ENCODE peak calls at places on chromosomes 16 and 17, in four cellular contexts. One of them, this sample, is unnamed.

GRCh38 chr17:40307001-40307690 is 1.8 kb upstream of the RARA start:
- DNase-seq in fibroblast of lung: peak
- DNase-seq in neuronal stem cell: no peak
- DNase-seq in mesendoderm: peak
- DNase-seq in this sample: peak

GRCh38 chr16:17205279-17206139 is 265.3 kb downstream of the XYLT1 start:
- DNase-seq in neuronal stem cell: no peak
- DNase-seq in fibroblast of lung: peak
- DNase-seq in mesendoderm: peak
- DNase-seq in this sample: peak

GRCh38 chr16:24820522-24820921 is 25.2 kb upstream of the SLC5A11 start:
- DNase-seq in fibroblast of lung: no peak
- DNase-seq in mesendoderm: no peak
- DNase-seq in neuronal stem cell: no peak
- DNase-seq in this sample: no peak

GRCh38 chr16:67454852-67455251 is 23.9 kb downstream of the HSD11B2 start:
- DNase-seq in fibroblast of lung: no peak
- DNase-seq in neuronal stem cell: no peak
- DNase-seq in mesendoderm: no peak
- DNase-seq in this sample: no peak

GRCh38 chr16:9775994-9776393 is 406.2 kb downstream of the GRIN2A start:
- DNase-seq in neuronal stem cell: no peak
- DNase-seq in mesendoderm: no peak
- DNase-seq in fibroblast of lung: no peak
- DNase-seq in this sample: no peak

GRCh38 chr17:33234930-33235685 is 58.0 kb downstream of the ASIC2 start:
- DNase-seq in mesendoderm: no peak
- DNase-seq in fibroblast of lung: peak
- DNase-seq in neuronal stem cell: no peak
- DNase-seq in this sample: no peak

GRCh38 chr17:38601539-38602351 is 4.0 kb downstream of the SRCIN1 start:
- DNase-seq in neuronal stem cell: no peak
- DNase-seq in mesendoderm: peak
- DNase-seq in fibroblast of lung: no peak
- DNase-seq in this sample: peak

GRCh38 chr17:30363715-30364202 is 15.0 kb upstream of the CPD start:
- DNase-seq in neuronal stem cell: no peak
- DNase-seq in fibroblast of lung: peak
- DNase-seq in mesendoderm: no peak
- DNase-seq in this sample: no peak

GRCh38 chr16:20768121-20768520 is 4.3 kb downstream of the ACSM3 start:
- DNase-seq in mesendoderm: no peak
- DNase-seq in neuronal stem cell: no peak
- DNase-seq in fibroblast of lung: no peak
- DNase-seq in this sample: no peak

GRCh38 chr17:7862692-7863437 is 5.1 kb downstream of the CYB5D1 start:
- DNase-seq in fibroblast of lung: peak
- DNase-seq in mesendoderm: peak
- DNase-seq in neuronal stem cell: peak
- DNase-seq in this sample: peak

GRCh38 chr17:28657756-28658155 is 4.0 kb downstream of the SDF2 start:
- DNase-seq in fibroblast of lung: peak
- DNase-seq in neuronal stem cell: no peak
- DNase-seq in mesendoderm: no peak
- DNase-seq in this sample: no peak

GRCh38 chr17:20267459-20267842 is 199.9 kb downstream of the LGALS9B start:
- DNase-seq in fibroblast of lung: no peak
- DNase-seq in neuronal stem cell: no peak
- DNase-seq in mesendoderm: no peak
- DNase-seq in this sample: no peak

GRCh38 chr16:50069060-50069459 is 3.3 kb downstream of the HEATR3 start:
- DNase-seq in mesendoderm: no peak
- DNase-seq in neuronal stem cell: no peak
- DNase-seq in fibroblast of lung: no peak
- DNase-seq in this sample: no peak

GRCh38 chr17:14011740-14012405 is 57.4 kb upstream of the COX10 start:
- DNase-seq in mesendoderm: no peak
- DNase-seq in neuronal stem cell: no peak
- DNase-seq in fibroblast of lung: no peak
- DNase-seq in this sample: no peak

GRCh38 chr17:44004761-44005526 is 522 bp downstream of the NAGS start:
- DNase-seq in neuronal stem cell: no peak
- DNase-seq in mesendoderm: peak
- DNase-seq in fibroblast of lung: no peak
- DNase-seq in this sample: peak

GRCh38 chr17:58452738-58453137 is 35.4 kb upstream of the RNF43 start:
- DNase-seq in fibroblast of lung: peak
- DNase-seq in mesendoderm: peak
- DNase-seq in neuronal stem cell: no peak
- DNase-seq in this sample: no peak

GRCh38 chr16:11379420-11379819 is 34.2 kb downstream of the RMI2 start:
- DNase-seq in mesendoderm: no peak
- DNase-seq in fibroblast of lung: no peak
- DNase-seq in neuronal stem cell: no peak
- DNase-seq in this sample: no peak

GRCh38 chr17:4881761-4882555 is 17.4 kb upstream of the C17orf107 start:
- DNase-seq in fibroblast of lung: peak
- DNase-seq in neuronal stem cell: peak
- DNase-seq in mesendoderm: peak
- DNase-seq in this sample: peak

GRCh38 chr16:89191033-89191900 is 9.1 kb downstream of the SLC22A31 start:
- DNase-seq in neuronal stem cell: no peak
- DNase-seq in mesendoderm: no peak
- DNase-seq in fibroblast of lung: no peak
- DNase-seq in this sample: peak

GRCh38 chr17:5587431-5588032 is 3.2 kb upstream of the NLRP1 start:
- DNase-seq in mesendoderm: peak
- DNase-seq in fibroblast of lung: peak
- DNase-seq in neuronal stem cell: peak
- DNase-seq in this sample: peak

GRCh38 chr17:78736526-78737079 is 45.5 kb downstream of the CYTH1 start:
- DNase-seq in fibroblast of lung: no peak
- DNase-seq in neuronal stem cell: no peak
- DNase-seq in mesendoderm: peak
- DNase-seq in this sample: no peak

GRCh38 chr16:72837846-72838661 is 209.9 kb downstream of the ZFHX3 start:
- DNase-seq in fibroblast of lung: peak
- DNase-seq in neuronal stem cell: no peak
- DNase-seq in mesendoderm: peak
- DNase-seq in this sample: peak

GRCh38 chr17:7318121-7318860 is 3.1 kb upstream of the GPS2 start:
- DNase-seq in neuronal stem cell: no peak
- DNase-seq in mesendoderm: no peak
- DNase-seq in fibroblast of lung: no peak
- DNase-seq in this sample: no peak

GRCh38 chr16:51404386-51404785 is 253.3 kb upstream of the SALL1 start:
- DNase-seq in mesendoderm: no peak
- DNase-seq in neuronal stem cell: no peak
- DNase-seq in fibroblast of lung: peak
- DNase-seq in this sample: no peak

GRCh38 chr16:9363520-9363919 is 272.1 kb downstream of the HAPSTR1 start:
- DNase-seq in fibroblast of lung: no peak
- DNase-seq in mesendoderm: no peak
- DNase-seq in neuronal stem cell: no peak
- DNase-seq in this sample: no peak

GRCh38 chr17:75624021-75624420 is 9.2 kb upstream of the SMIM5 start:
- DNase-seq in mesendoderm: no peak
- DNase-seq in neuronal stem cell: no peak
- DNase-seq in fibroblast of lung: no peak
- DNase-seq in this sample: no peak

GRCh38 chr17:1515640-1516402 is 591 bp downstream of the INPP5K start:
- DNase-seq in fibroblast of lung: peak
- DNase-seq in mesendoderm: peak
- DNase-seq in neuronal stem cell: peak
- DNase-seq in this sample: peak

GRCh38 chr17:1755252-1755992 is 6.4 kb upstream of the SERPINF1 start:
- DNase-seq in mesendoderm: no peak
- DNase-seq in fibroblast of lung: no peak
- DNase-seq in neuronal stem cell: no peak
- DNase-seq in this sample: no peak

GRCh38 chr17:79985361-79985760 is 50.3 kb downstream of the TBC1D16 start:
- DNase-seq in mesendoderm: no peak
- DNase-seq in fibroblast of lung: no peak
- DNase-seq in neuronal stem cell: no peak
- DNase-seq in this sample: no peak

GRCh38 chr17:16922386-16923096 is 49.4 kb downstream of the TNFRSF13B start:
- DNase-seq in mesendoderm: peak
- DNase-seq in fibroblast of lung: no peak
- DNase-seq in neuronal stem cell: no peak
- DNase-seq in this sample: no peak

GRCh38 chr16:81816351-81816750 is 37.3 kb downstream of the PLCG2 start:
- DNase-seq in neuronal stem cell: no peak
- DNase-seq in fibroblast of lung: no peak
- DNase-seq in mesendoderm: no peak
- DNase-seq in this sample: no peak

GRCh38 chr17:44707755-44708400 is 587 bp upstream of the DBF4B start:
- DNase-seq in mesendoderm: no peak
- DNase-seq in neuronal stem cell: no peak
- DNase-seq in fibroblast of lung: no peak
- DNase-seq in this sample: no peak

GRCh38 chr17:252456-252855 is 71.0 kb upstream of the DOC2B start:
- DNase-seq in fibroblast of lung: no peak
- DNase-seq in neuronal stem cell: no peak
- DNase-seq in mesendoderm: no peak
- DNase-seq in this sample: no peak

GRCh38 chr17:70968302-70968701 is 799.0 kb downstream of the KCNJ2 start:
- DNase-seq in fibroblast of lung: peak
- DNase-seq in mesendoderm: no peak
- DNase-seq in neuronal stem cell: no peak
- DNase-seq in this sample: no peak

GRCh38 chr17:28345420-28346198 is 10.0 kb downstream of the TNFAIP1 start:
- DNase-seq in mesendoderm: no peak
- DNase-seq in neuronal stem cell: no peak
- DNase-seq in fibroblast of lung: no peak
- DNase-seq in this sample: no peak

GRCh38 chr17:15247891-15248529 is 17.1 kb downstream of the PMP22 start:
- DNase-seq in mesendoderm: peak
- DNase-seq in neuronal stem cell: no peak
- DNase-seq in fibroblast of lung: no peak
- DNase-seq in this sample: peak

GRCh38 chr17:57962441-57963148 is 7.4 kb upstream of the CUEDC1 start:
- DNase-seq in mesendoderm: no peak
- DNase-seq in neuronal stem cell: no peak
- DNase-seq in fibroblast of lung: no peak
- DNase-seq in this sample: no peak

GRCh38 chr16:58226790-58227189 is 28.9 kb upstream of the CSNK2A2 start:
- DNase-seq in mesendoderm: no peak
- DNase-seq in fibroblast of lung: no peak
- DNase-seq in neuronal stem cell: no peak
- DNase-seq in this sample: no peak

GRCh38 chr16:66824006-66824405 is 6.8 kb downstream of the NAE1 start:
- DNase-seq in neuronal stem cell: no peak
- DNase-seq in mesendoderm: no peak
- DNase-seq in fibroblast of lung: peak
- DNase-seq in this sample: no peak

DNA sequence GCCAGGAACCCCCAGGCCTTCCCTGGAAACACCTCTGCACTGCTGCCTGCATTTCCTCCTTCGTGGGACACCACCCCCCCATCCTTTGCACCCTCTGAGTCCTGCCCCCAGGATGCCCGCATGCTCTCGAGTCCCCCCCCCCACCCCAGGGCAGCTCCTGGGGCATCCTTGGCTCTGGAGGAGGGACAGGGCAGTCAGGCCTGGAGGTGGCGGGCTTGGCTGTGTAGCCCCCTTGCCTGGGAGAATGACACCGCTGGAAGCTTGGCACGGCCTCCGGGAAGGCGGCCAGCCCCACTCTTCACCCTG is 98.9 kb upstream of the GSE1 start:
- DNase-seq in neuronal stem cell: no peak
- DNase-seq in fibroblast of lung: no peak
- DNase-seq in mesendoderm: no peak
- DNase-seq in this sample: no peak
- H3K4me2 ChIP-seq in neuronal stem cell: no peak
- H3K4me2 ChIP-seq in fibroblast of lung: peak
- H3K4me2 ChIP-seq in mesendoderm: no peak
- H3K4me2 ChIP-seq in this sample: peak

DNA sequence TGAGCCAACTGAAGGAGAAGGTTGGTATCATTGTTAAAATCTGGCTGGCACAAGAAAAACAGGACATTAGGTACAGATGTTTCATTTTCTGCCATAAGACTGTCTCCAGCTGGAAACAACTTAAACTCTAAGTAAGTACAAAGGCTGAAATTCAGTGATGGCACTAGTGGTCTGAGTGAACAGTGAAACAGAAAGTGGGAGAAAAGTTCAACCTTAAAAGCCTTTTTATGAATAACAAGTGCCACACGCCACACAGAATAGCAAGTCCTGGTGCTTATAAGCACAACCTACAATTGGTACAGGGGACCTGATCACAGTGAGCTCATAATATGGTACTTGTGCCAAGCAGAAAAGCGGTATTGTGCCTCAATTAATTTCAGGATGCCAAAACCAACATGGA is 56.7 kb downstream of the CEP112 start:
- DNase-seq in fibroblast of lung: no peak
- DNase-seq in neuronal stem cell: no peak
- DNase-seq in mesendoderm: no peak
- DNase-seq in this sample: no peak
- H3K4me2 ChIP-seq in fibroblast of lung: no peak
- H3K4me2 ChIP-seq in neuronal stem cell: no peak
- H3K4me2 ChIP-seq in mesendoderm: no peak
- H3K4me2 ChIP-seq in this sample: no peak

DNA sequence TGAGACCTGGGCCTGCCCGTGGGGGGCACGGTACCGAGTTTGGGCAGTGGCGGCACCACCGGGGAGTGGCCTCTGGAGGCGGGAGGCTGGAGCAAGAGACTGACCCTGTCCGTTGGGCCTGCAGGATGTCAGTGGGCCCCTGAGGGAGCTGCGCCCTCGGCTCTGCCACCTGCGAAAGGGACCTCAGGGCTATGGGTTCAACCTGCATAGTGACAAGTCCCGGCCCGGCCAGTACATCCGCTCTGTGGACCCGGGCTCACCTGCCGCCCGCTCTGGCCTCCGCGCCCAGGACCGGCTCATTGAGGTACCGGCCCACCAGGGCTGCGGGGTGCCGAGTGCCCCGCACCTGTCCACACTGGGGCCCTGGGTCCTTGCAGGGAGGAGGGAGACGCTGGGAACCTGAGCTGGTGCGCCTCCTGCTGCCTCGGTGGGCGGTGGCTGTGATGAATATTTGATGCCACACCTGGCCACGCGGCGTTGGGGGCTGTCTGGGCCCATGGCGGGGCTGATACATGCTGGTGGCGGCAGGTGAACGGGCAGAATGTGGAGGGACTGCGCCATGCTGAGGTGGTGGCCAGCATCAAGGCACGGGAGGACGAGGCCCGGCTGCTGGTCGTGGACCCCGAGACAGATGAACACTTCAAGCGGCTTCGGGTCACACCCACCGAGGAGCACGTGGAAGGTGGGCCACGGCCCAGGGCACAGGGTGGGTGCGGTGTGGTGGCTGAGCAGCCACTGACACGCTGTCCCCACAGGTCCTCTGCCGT is 9.7 kb downstream of the NHERF2 start:
- DNase-seq in mesendoderm: no peak
- DNase-seq in neuronal stem cell: no peak
- DNase-seq in fibroblast of lung: no peak
- DNase-seq in this sample: no peak
- H3K4me2 ChIP-seq in mesendoderm: no peak
- H3K4me2 ChIP-seq in neuronal stem cell: no peak
- H3K4me2 ChIP-seq in fibroblast of lung: peak
- H3K4me2 ChIP-seq in this sample: no peak

GRCh38 chr17:77211681-77212080 is 70.9 kb downstream of the SEC14L1 start:
- DNase-seq in fibroblast of lung: no peak
- DNase-seq in neuronal stem cell: no peak
- DNase-seq in mesendoderm: no peak
- DNase-seq in this sample: no peak
- H3K4me2 ChIP-seq in fibroblast of lung: no peak
- H3K4me2 ChIP-seq in neuronal stem cell: no peak
- H3K4me2 ChIP-seq in mesendoderm: no peak
- H3K4me2 ChIP-seq in this sample: no peak

This sample was measured in neural progenitor cell.